ENCODE peak calls at places on chromosomes 12 and 14, in seven cellular contexts. V, Y, T, F, G, Z and P are unnamed samples.

GRCh38 chr14:51534623-51535022 is 117.1 kb upstream of the FRMD6 start:
- DNase-seq in T (no peak), V (no peak), F (no peak), G (no peak), Z (no peak), Y (no peak), P (no peak)

GRCh38 chr12:75756771-75757170 is 245.4 kb upstream of the KRR1 start:
- DNase-seq in Z (no peak), Y (no peak), F (no peak), V (no peak), T (no peak), G (no peak), P (no peak)

GRCh38 chr12:94760786-94761185 is 110.4 kb upstream of the TMCC3 start:
- DNase-seq in Z (no peak), G (no peak), Y (no peak), T (no peak), V (no peak), F (no peak), P (no peak)

GRCh38 chr12:85036241-85036707 is at the start of the genes LRRIQ1 and TSPAN19:
- DNase-seq in F (peak), V (peak), Z (peak), Y (peak), T (peak), G (peak), P (peak)

GRCh38 chr14:69573841-69574265 is 818 bp downstream of the CCDC177 start:
- DNase-seq in V (no peak), T (no peak), G (no peak), Z (no peak), F (peak), Y (no peak), P (no peak)

GRCh38 chr14:38310420-38310995 is 54.6 kb upstream of the CLEC14A start:
- DNase-seq in Y (no peak), V (no peak), T (no peak), Z (no peak), F (no peak), G (no peak), P (no peak)

GRCh38 chr14:105144231-105144665 is 24.3 kb downstream of the JAG2 start:
- DNase-seq in V (no peak), G (no peak), Z (no peak), T (no peak), F (no peak), Y (no peak), P (no peak)

GRCh38 chr14:100807496-100807895 is 18.4 kb upstream of the MEG3 start:
- DNase-seq in Y (no peak), G (no peak), F (no peak), Z (no peak), T (no peak), V (no peak), P (no peak)

GRCh38 chr12:113220593-113221180 is 577 bp upstream of the TPCN1 start:
- DNase-seq in Z (no peak), Y (no peak), G (no peak), T (no peak), F (no peak), V (no peak), P (no peak)

GRCh38 chr14:81986005-81986404 is 452.4 kb upstream of the SEL1L start:
- DNase-seq in Y (no peak), F (no peak), V (no peak), Z (no peak), T (no peak), G (no peak), P (no peak)

GRCh38 chr14:70943838-70944237 is 36.6 kb downstream of the PCNX1 start:
- DNase-seq in Z (no peak), G (no peak), T (no peak), F (no peak), V (no peak), Y (no peak), P (no peak)

GRCh38 chr12:14403711-14404164 is 38.3 kb downstream of the ATF7IP start:
- DNase-seq in Z (no peak), T (no peak), V (peak), G (peak), F (peak), Y (peak), P (peak)

GRCh38 chr12:117377758-117378157 is 16.3 kb upstream of the NOS1 start:
- DNase-seq in V (no peak), Y (no peak), G (no peak), T (no peak), F (no peak), Z (no peak), P (peak)

GRCh38 chr12:116916714-116917114 is 6.0 kb downstream of the FBXW8 start:
- DNase-seq in Z (peak), T (no peak), Y (no peak), V (peak), F (no peak), G (peak), P (no peak)

GRCh38 chr14:72745991-72746980 is 147.6 kb downstream of the DPF3 start:
- DNase-seq in Z (peak), V (peak), F (no peak), Y (no peak), T (no peak), G (no peak), P (no peak)

GRCh38 chr14:91755560-91755959 is 23.7 kb upstream of the CATSPERB start:
- DNase-seq in G (no peak), T (no peak), V (peak), F (no peak), Y (no peak), Z (no peak), P (no peak)

GRCh38 chr12:81257952-81258551 is 180.2 kb downstream of the ACSS3 start:
- DNase-seq in V (peak), Z (no peak), Y (no peak), T (no peak), G (no peak), F (peak), P (peak)

GRCh38 chr12:110338754-110339153 is 57.7 kb downstream of the ATP2A2 start:
- DNase-seq in F (no peak), Y (no peak), Z (no peak), V (no peak), T (no peak), G (peak), P (no peak)

GRCh38 chr12:80445083-80445482 is 1.0 kb downstream of the PTPRQ start:
- DNase-seq in V (peak), Z (no peak), Y (no peak), F (no peak), G (no peak), T (no peak), P (no peak)

GRCh38 chr12:116390656-116391335 is 113.3 kb upstream of the MED13L start:
- DNase-seq in T (no peak), Z (no peak), Y (no peak), V (no peak), G (no peak), F (no peak), P (no peak)

GRCh38 chr12:46237381-46238045 is 31.3 kb downstream of the SLC38A1 start:
- DNase-seq in Y (no peak), G (no peak), V (no peak), Z (no peak), T (no peak), F (no peak), P (no peak)

GRCh38 chr14:69519253-69519661 is 34.7 kb downstream of the PLEKHD1 start:
- DNase-seq in Y (no peak), F (no peak), Z (no peak), G (no peak), T (no peak), V (no peak), P (no peak)

GRCh38 chr14:105908006-105908405 is 381.6 kb downstream of the TMEM121 start:
- DNase-seq in Y (no peak), F (no peak), G (no peak), T (no peak), V (no peak), Z (no peak), P (no peak)

GRCh38 chr14:91509083-91509877 is 830 bp downstream of the PPP4R3A start:
- DNase-seq in V (no peak), G (peak), T (peak), Z (peak), F (peak), Y (no peak), P (peak)

GRCh38 chr12:112716099-112717093 is 75.2 kb upstream of the RPH3A start:
- DNase-seq in V (no peak), F (no peak), Y (peak), T (no peak), G (no peak), Z (no peak), P (peak)

GRCh38 chr12:124939428-124940142 is 25.1 kb upstream of the UBC start:
- DNase-seq in V (peak), T (peak), G (peak), F (peak), Z (peak), Y (peak), P (peak)

GRCh38 chr14:52900731-52901130 is 50.1 kb downstream of the FERMT2 start:
- DNase-seq in T (no peak), Y (no peak), G (no peak), Z (no peak), F (no peak), V (no peak), P (no peak)

GRCh38 chr14:95504135-95505029 is 12.1 kb downstream of the SYNE3 start:
- DNase-seq in F (no peak), V (peak), T (no peak), Y (no peak), G (peak), Z (no peak), P (no peak)

GRCh38 chr14:73022051-73022450 is 4.9 kb downstream of the ZFYVE1 start:
- DNase-seq in G (no peak), Z (no peak), F (no peak), Y (no peak), T (no peak), V (no peak), P (no peak)

GRCh38 chr14:54697806-54698205 is 130.9 kb downstream of the SAMD4A start:
- DNase-seq in G (no peak), T (no peak), Y (no peak), Z (no peak), F (no peak), V (no peak), P (no peak)

GRCh38 chr12:109440851-109441490 is 36.1 kb downstream of the KCTD10 start:
- DNase-seq in V (peak), T (no peak), G (no peak), F (peak), Z (no peak), Y (no peak), P (no peak)

GRCh38 chr14:65412881-65413738 is 580 bp downstream of the FUT8 start:
- DNase-seq in Z (peak), F (peak), G (no peak), V (peak), Y (no peak), T (peak), P (peak)

GRCh38 chr12:122045262-122045661 is 23.6 kb downstream of the BCL7A start:
- DNase-seq in F (no peak), G (no peak), Y (no peak), Z (no peak), V (no peak), T (no peak), P (no peak)

GRCh38 chr12:52949413-52950331 is 754 bp downstream of the KRT18 start:
- DNase-seq in Y (no peak), G (no peak), Z (peak), F (no peak), V (no peak), T (no peak), P (no peak)